ENCODE peak calls at places on chromosomes 4 and X, in nine cellular contexts. One of them, this sample, is unnamed.

GRCh38 chrX:130174051-130174704 is 2.4 kb downstream of the RAB33A start:
- DNase-seq in effector memory CD8-positive, alpha-beta T cell: no peak
- DNase-seq in A172: peak
- DNase-seq in activated naive CD8-positive, alpha-beta T cell treated with anti-CD3 and anti-CD28 coated beads, Interleukin-2, amount 10 ng/mL, durations not matched to agents 7 days and 5 days: no peak
- DNase-seq in stimulated activated CD4-positive, alpha-beta T cell treated with anti-CD3 and anti-CD28 coated beads, Interleukin-2, amount 100 ng/mL, for 4 hours: no peak
- DNase-seq in uterus: peak
- DNase-seq in stimulated activated CD8-positive, alpha-beta memory T cell treated with anti-CD3 and anti-CD28 coated beads, Interleukin-15, amount 100 ng/mL, for 24 hours: no peak
- DNase-seq in NCI-H510A treated with DMSO at 0.1 percent for 48 hours: no peak
- DNase-seq in neuronal stem cell: no peak
- DNase-seq in this sample: no peak

GRCh38 chr4:5912614-5913019 is 19.7 kb upstream of the CRMP1 start:
- DNase-seq in effector memory CD8-positive, alpha-beta T cell: no peak
- DNase-seq in A172: no peak
- DNase-seq in activated naive CD8-positive, alpha-beta T cell treated with anti-CD3 and anti-CD28 coated beads, Interleukin-2, amount 10 ng/mL, durations not matched to agents 7 days and 5 days: no peak
- DNase-seq in stimulated activated CD4-positive, alpha-beta T cell treated with anti-CD3 and anti-CD28 coated beads, Interleukin-2, amount 100 ng/mL, for 4 hours: no peak
- DNase-seq in uterus: no peak
- DNase-seq in stimulated activated CD8-positive, alpha-beta memory T cell treated with anti-CD3 and anti-CD28 coated beads, Interleukin-15, amount 100 ng/mL, for 24 hours: no peak
- DNase-seq in NCI-H510A treated with DMSO at 0.1 percent for 48 hours: no peak
- DNase-seq in neuronal stem cell: no peak
- DNase-seq in this sample: no peak

GRCh38 chr4:1460967-1461868 is 55.0 kb upstream of the NKX1-1 start:
- DNase-seq in effector memory CD8-positive, alpha-beta T cell: no peak
- DNase-seq in A172: no peak
- DNase-seq in activated naive CD8-positive, alpha-beta T cell treated with anti-CD3 and anti-CD28 coated beads, Interleukin-2, amount 10 ng/mL, durations not matched to agents 7 days and 5 days: peak
- DNase-seq in stimulated activated CD4-positive, alpha-beta T cell treated with anti-CD3 and anti-CD28 coated beads, Interleukin-2, amount 100 ng/mL, for 4 hours: no peak
- DNase-seq in uterus: no peak
- DNase-seq in stimulated activated CD8-positive, alpha-beta memory T cell treated with anti-CD3 and anti-CD28 coated beads, Interleukin-15, amount 100 ng/mL, for 24 hours: no peak
- DNase-seq in NCI-H510A treated with DMSO at 0.1 percent for 48 hours: no peak
- DNase-seq in neuronal stem cell: no peak
- DNase-seq in this sample: no peak

GRCh38 chr4:54281060-54281781 is 52.1 kb downstream of the PDGFRA start:
- DNase-seq in effector memory CD8-positive, alpha-beta T cell: no peak
- DNase-seq in A172: peak
- DNase-seq in activated naive CD8-positive, alpha-beta T cell treated with anti-CD3 and anti-CD28 coated beads, Interleukin-2, amount 10 ng/mL, durations not matched to agents 7 days and 5 days: no peak
- DNase-seq in stimulated activated CD4-positive, alpha-beta T cell treated with anti-CD3 and anti-CD28 coated beads, Interleukin-2, amount 100 ng/mL, for 4 hours: no peak
- DNase-seq in uterus: peak
- DNase-seq in stimulated activated CD8-positive, alpha-beta memory T cell treated with anti-CD3 and anti-CD28 coated beads, Interleukin-15, amount 100 ng/mL, for 24 hours: no peak
- DNase-seq in NCI-H510A treated with DMSO at 0.1 percent for 48 hours: no peak
- DNase-seq in neuronal stem cell: no peak
- DNase-seq in this sample: no peak

GRCh38 chrX:45324941-45325340 is 124.3 kb upstream of the DIPK2B start:
- DNase-seq in effector memory CD8-positive, alpha-beta T cell: no peak
- DNase-seq in A172: no peak
- DNase-seq in activated naive CD8-positive, alpha-beta T cell treated with anti-CD3 and anti-CD28 coated beads, Interleukin-2, amount 10 ng/mL, durations not matched to agents 7 days and 5 days: no peak
- DNase-seq in stimulated activated CD4-positive, alpha-beta T cell treated with anti-CD3 and anti-CD28 coated beads, Interleukin-2, amount 100 ng/mL, for 4 hours: no peak
- DNase-seq in uterus: no peak
- DNase-seq in stimulated activated CD8-positive, alpha-beta memory T cell treated with anti-CD3 and anti-CD28 coated beads, Interleukin-15, amount 100 ng/mL, for 24 hours: no peak
- DNase-seq in NCI-H510A treated with DMSO at 0.1 percent for 48 hours: no peak
- DNase-seq in neuronal stem cell: no peak
- DNase-seq in this sample: no peak

GRCh38 chrX:50905334-50905733 is 5.2 kb upstream of the BMP15 start:
- DNase-seq in effector memory CD8-positive, alpha-beta T cell: no peak
- DNase-seq in A172: no peak
- DNase-seq in activated naive CD8-positive, alpha-beta T cell treated with anti-CD3 and anti-CD28 coated beads, Interleukin-2, amount 10 ng/mL, durations not matched to agents 7 days and 5 days: no peak
- DNase-seq in stimulated activated CD4-positive, alpha-beta T cell treated with anti-CD3 and anti-CD28 coated beads, Interleukin-2, amount 100 ng/mL, for 4 hours: no peak
- DNase-seq in uterus: no peak
- DNase-seq in stimulated activated CD8-positive, alpha-beta memory T cell treated with anti-CD3 and anti-CD28 coated beads, Interleukin-15, amount 100 ng/mL, for 24 hours: no peak
- DNase-seq in NCI-H510A treated with DMSO at 0.1 percent for 48 hours: no peak
- DNase-seq in neuronal stem cell: no peak
- DNase-seq in this sample: no peak

GRCh38 chr4:101184668-101185067 is 162.7 kb downstream of the PPP3CA start:
- DNase-seq in effector memory CD8-positive, alpha-beta T cell: no peak
- DNase-seq in A172: no peak
- DNase-seq in activated naive CD8-positive, alpha-beta T cell treated with anti-CD3 and anti-CD28 coated beads, Interleukin-2, amount 10 ng/mL, durations not matched to agents 7 days and 5 days: no peak
- DNase-seq in stimulated activated CD4-positive, alpha-beta T cell treated with anti-CD3 and anti-CD28 coated beads, Interleukin-2, amount 100 ng/mL, for 4 hours: no peak
- DNase-seq in uterus: no peak
- DNase-seq in stimulated activated CD8-positive, alpha-beta memory T cell treated with anti-CD3 and anti-CD28 coated beads, Interleukin-15, amount 100 ng/mL, for 24 hours: no peak
- DNase-seq in NCI-H510A treated with DMSO at 0.1 percent for 48 hours: no peak
- DNase-seq in neuronal stem cell: no peak
- DNase-seq in this sample: no peak

GRCh38 chr4:94339779-94340178 is 2.9 kb downstream of the HPGDS start:
- DNase-seq in effector memory CD8-positive, alpha-beta T cell: no peak
- DNase-seq in A172: no peak
- DNase-seq in activated naive CD8-positive, alpha-beta T cell treated with anti-CD3 and anti-CD28 coated beads, Interleukin-2, amount 10 ng/mL, durations not matched to agents 7 days and 5 days: no peak
- DNase-seq in stimulated activated CD4-positive, alpha-beta T cell treated with anti-CD3 and anti-CD28 coated beads, Interleukin-2, amount 100 ng/mL, for 4 hours: no peak
- DNase-seq in uterus: no peak
- DNase-seq in stimulated activated CD8-positive, alpha-beta memory T cell treated with anti-CD3 and anti-CD28 coated beads, Interleukin-15, amount 100 ng/mL, for 24 hours: no peak
- DNase-seq in NCI-H510A treated with DMSO at 0.1 percent for 48 hours: no peak
- DNase-seq in neuronal stem cell: no peak
- DNase-seq in this sample: no peak

GRCh38 chr4:92825186-92825715 is 521.5 kb downstream of the GRID2 start:
- DNase-seq in effector memory CD8-positive, alpha-beta T cell: no peak
- DNase-seq in A172: no peak
- DNase-seq in activated naive CD8-positive, alpha-beta T cell treated with anti-CD3 and anti-CD28 coated beads, Interleukin-2, amount 10 ng/mL, durations not matched to agents 7 days and 5 days: no peak
- DNase-seq in stimulated activated CD4-positive, alpha-beta T cell treated with anti-CD3 and anti-CD28 coated beads, Interleukin-2, amount 100 ng/mL, for 4 hours: no peak
- DNase-seq in uterus: no peak
- DNase-seq in stimulated activated CD8-positive, alpha-beta memory T cell treated with anti-CD3 and anti-CD28 coated beads, Interleukin-15, amount 100 ng/mL, for 24 hours: no peak
- DNase-seq in NCI-H510A treated with DMSO at 0.1 percent for 48 hours: no peak
- DNase-seq in neuronal stem cell: no peak
- DNase-seq in this sample: no peak

GRCh38 chrX:19972984-19973383 is 17.9 kb downstream of the BCLAF3 start:
- DNase-seq in effector memory CD8-positive, alpha-beta T cell: no peak
- DNase-seq in A172: no peak
- DNase-seq in activated naive CD8-positive, alpha-beta T cell treated with anti-CD3 and anti-CD28 coated beads, Interleukin-2, amount 10 ng/mL, durations not matched to agents 7 days and 5 days: no peak
- DNase-seq in stimulated activated CD4-positive, alpha-beta T cell treated with anti-CD3 and anti-CD28 coated beads, Interleukin-2, amount 100 ng/mL, for 4 hours: no peak
- DNase-seq in uterus: no peak
- DNase-seq in stimulated activated CD8-positive, alpha-beta memory T cell treated with anti-CD3 and anti-CD28 coated beads, Interleukin-15, amount 100 ng/mL, for 24 hours: no peak
- DNase-seq in NCI-H510A treated with DMSO at 0.1 percent for 48 hours: no peak
- DNase-seq in neuronal stem cell: no peak
- DNase-seq in this sample: no peak

GRCh38 chrX:75038925-75039324 is 113.7 kb upstream of the NEXMIF start:
- DNase-seq in effector memory CD8-positive, alpha-beta T cell: no peak
- DNase-seq in A172: peak
- DNase-seq in activated naive CD8-positive, alpha-beta T cell treated with anti-CD3 and anti-CD28 coated beads, Interleukin-2, amount 10 ng/mL, durations not matched to agents 7 days and 5 days: no peak
- DNase-seq in stimulated activated CD4-positive, alpha-beta T cell treated with anti-CD3 and anti-CD28 coated beads, Interleukin-2, amount 100 ng/mL, for 4 hours: no peak
- DNase-seq in uterus: no peak
- DNase-seq in stimulated activated CD8-positive, alpha-beta memory T cell treated with anti-CD3 and anti-CD28 coated beads, Interleukin-15, amount 100 ng/mL, for 24 hours: no peak
- DNase-seq in NCI-H510A treated with DMSO at 0.1 percent for 48 hours: no peak
- DNase-seq in neuronal stem cell: no peak
- DNase-seq in this sample: no peak

GRCh38 chr4:152307669-152308068 is 228.2 kb downstream of the FBXW7 start:
- DNase-seq in effector memory CD8-positive, alpha-beta T cell: no peak
- DNase-seq in A172: no peak
- DNase-seq in activated naive CD8-positive, alpha-beta T cell treated with anti-CD3 and anti-CD28 coated beads, Interleukin-2, amount 10 ng/mL, durations not matched to agents 7 days and 5 days: no peak
- DNase-seq in stimulated activated CD4-positive, alpha-beta T cell treated with anti-CD3 and anti-CD28 coated beads, Interleukin-2, amount 100 ng/mL, for 4 hours: no peak
- DNase-seq in uterus: no peak
- DNase-seq in stimulated activated CD8-positive, alpha-beta memory T cell treated with anti-CD3 and anti-CD28 coated beads, Interleukin-15, amount 100 ng/mL, for 24 hours: no peak
- DNase-seq in NCI-H510A treated with DMSO at 0.1 percent for 48 hours: peak
- DNase-seq in neuronal stem cell: no peak
- DNase-seq in this sample: no peak

GRCh38 chrX:132491191-132491590 is 2.4 kb upstream of the MBNL3 start:
- DNase-seq in effector memory CD8-positive, alpha-beta T cell: peak
- DNase-seq in A172: peak
- DNase-seq in activated naive CD8-positive, alpha-beta T cell treated with anti-CD3 and anti-CD28 coated beads, Interleukin-2, amount 10 ng/mL, durations not matched to agents 7 days and 5 days: no peak
- DNase-seq in stimulated activated CD4-positive, alpha-beta T cell treated with anti-CD3 and anti-CD28 coated beads, Interleukin-2, amount 100 ng/mL, for 4 hours: no peak
- DNase-seq in uterus: no peak
- DNase-seq in stimulated activated CD8-positive, alpha-beta memory T cell treated with anti-CD3 and anti-CD28 coated beads, Interleukin-15, amount 100 ng/mL, for 24 hours: no peak
- DNase-seq in NCI-H510A treated with DMSO at 0.1 percent for 48 hours: peak
- DNase-seq in neuronal stem cell: no peak
- DNase-seq in this sample: peak

GRCh38 chrX:128458888-128459287 is 406.7 kb upstream of the ACTRT1 start:
- DNase-seq in effector memory CD8-positive, alpha-beta T cell: no peak
- DNase-seq in A172: no peak
- DNase-seq in activated naive CD8-positive, alpha-beta T cell treated with anti-CD3 and anti-CD28 coated beads, Interleukin-2, amount 10 ng/mL, durations not matched to agents 7 days and 5 days: no peak
- DNase-seq in stimulated activated CD4-positive, alpha-beta T cell treated with anti-CD3 and anti-CD28 coated beads, Interleukin-2, amount 100 ng/mL, for 4 hours: no peak
- DNase-seq in uterus: no peak
- DNase-seq in stimulated activated CD8-positive, alpha-beta memory T cell treated with anti-CD3 and anti-CD28 coated beads, Interleukin-15, amount 100 ng/mL, for 24 hours: no peak
- DNase-seq in NCI-H510A treated with DMSO at 0.1 percent for 48 hours: no peak
- DNase-seq in neuronal stem cell: no peak
- DNase-seq in this sample: no peak

GRCh38 chrX:134628663-134629062 is 29.6 kb downstream of the PLAC1 start:
- DNase-seq in effector memory CD8-positive, alpha-beta T cell: no peak
- DNase-seq in A172: no peak
- DNase-seq in activated naive CD8-positive, alpha-beta T cell treated with anti-CD3 and anti-CD28 coated beads, Interleukin-2, amount 10 ng/mL, durations not matched to agents 7 days and 5 days: no peak
- DNase-seq in stimulated activated CD4-positive, alpha-beta T cell treated with anti-CD3 and anti-CD28 coated beads, Interleukin-2, amount 100 ng/mL, for 4 hours: no peak
- DNase-seq in uterus: no peak
- DNase-seq in stimulated activated CD8-positive, alpha-beta memory T cell treated with anti-CD3 and anti-CD28 coated beads, Interleukin-15, amount 100 ng/mL, for 24 hours: no peak
- DNase-seq in NCI-H510A treated with DMSO at 0.1 percent for 48 hours: no peak
- DNase-seq in neuronal stem cell: no peak
- DNase-seq in this sample: no peak

GRCh38 chr4:152539556-152540292 is 3.8 kb upstream of the FBXW7 start:
- DNase-seq in effector memory CD8-positive, alpha-beta T cell: no peak
- DNase-seq in A172: no peak
- DNase-seq in activated naive CD8-positive, alpha-beta T cell treated with anti-CD3 and anti-CD28 coated beads, Interleukin-2, amount 10 ng/mL, durations not matched to agents 7 days and 5 days: no peak
- DNase-seq in stimulated activated CD4-positive, alpha-beta T cell treated with anti-CD3 and anti-CD28 coated beads, Interleukin-2, amount 100 ng/mL, for 4 hours: no peak
- DNase-seq in uterus: no peak
- DNase-seq in stimulated activated CD8-positive, alpha-beta memory T cell treated with anti-CD3 and anti-CD28 coated beads, Interleukin-15, amount 100 ng/mL, for 24 hours: no peak
- DNase-seq in NCI-H510A treated with DMSO at 0.1 percent for 48 hours: no peak
- DNase-seq in neuronal stem cell: no peak
- DNase-seq in this sample: no peak

GRCh38 chr4:118740869-118741268 is 55.7 kb downstream of the METTL14 start:
- DNase-seq in effector memory CD8-positive, alpha-beta T cell: no peak
- DNase-seq in A172: no peak
- DNase-seq in activated naive CD8-positive, alpha-beta T cell treated with anti-CD3 and anti-CD28 coated beads, Interleukin-2, amount 10 ng/mL, durations not matched to agents 7 days and 5 days: no peak
- DNase-seq in stimulated activated CD4-positive, alpha-beta T cell treated with anti-CD3 and anti-CD28 coated beads, Interleukin-2, amount 100 ng/mL, for 4 hours: no peak
- DNase-seq in uterus: no peak
- DNase-seq in stimulated activated CD8-positive, alpha-beta memory T cell treated with anti-CD3 and anti-CD28 coated beads, Interleukin-15, amount 100 ng/mL, for 24 hours: no peak
- DNase-seq in NCI-H510A treated with DMSO at 0.1 percent for 48 hours: peak
- DNase-seq in neuronal stem cell: no peak
- DNase-seq in this sample: no peak

GRCh38 chr4:108172231-108172779 is 3.6 kb upstream of the LEF1 start:
- DNase-seq in effector memory CD8-positive, alpha-beta T cell: no peak
- DNase-seq in A172: no peak
- DNase-seq in activated naive CD8-positive, alpha-beta T cell treated with anti-CD3 and anti-CD28 coated beads, Interleukin-2, amount 10 ng/mL, durations not matched to agents 7 days and 5 days: peak
- DNase-seq in stimulated activated CD4-positive, alpha-beta T cell treated with anti-CD3 and anti-CD28 coated beads, Interleukin-2, amount 100 ng/mL, for 4 hours: no peak
- DNase-seq in uterus: no peak
- DNase-seq in stimulated activated CD8-positive, alpha-beta memory T cell treated with anti-CD3 and anti-CD28 coated beads, Interleukin-15, amount 100 ng/mL, for 24 hours: no peak
- DNase-seq in NCI-H510A treated with DMSO at 0.1 percent for 48 hours: no peak
- DNase-seq in neuronal stem cell: peak
- DNase-seq in this sample: no peak

GRCh38 chrX:81120270-81120935 is 81.3 kb downstream of the HMGN5 start:
- DNase-seq in effector memory CD8-positive, alpha-beta T cell: no peak
- DNase-seq in A172: peak
- DNase-seq in activated naive CD8-positive, alpha-beta T cell treated with anti-CD3 and anti-CD28 coated beads, Interleukin-2, amount 10 ng/mL, durations not matched to agents 7 days and 5 days: no peak
- DNase-seq in stimulated activated CD4-positive, alpha-beta T cell treated with anti-CD3 and anti-CD28 coated beads, Interleukin-2, amount 100 ng/mL, for 4 hours: no peak
- DNase-seq in uterus: no peak
- DNase-seq in stimulated activated CD8-positive, alpha-beta memory T cell treated with anti-CD3 and anti-CD28 coated beads, Interleukin-15, amount 100 ng/mL, for 24 hours: no peak
- DNase-seq in NCI-H510A treated with DMSO at 0.1 percent for 48 hours: peak
- DNase-seq in neuronal stem cell: no peak
- DNase-seq in this sample: no peak

GRCh38 chr4:183789657-183790056 is 115.5 kb upstream of the STOX2 start:
- DNase-seq in effector memory CD8-positive, alpha-beta T cell: no peak
- DNase-seq in A172: no peak
- DNase-seq in activated naive CD8-positive, alpha-beta T cell treated with anti-CD3 and anti-CD28 coated beads, Interleukin-2, amount 10 ng/mL, durations not matched to agents 7 days and 5 days: no peak
- DNase-seq in stimulated activated CD4-positive, alpha-beta T cell treated with anti-CD3 and anti-CD28 coated beads, Interleukin-2, amount 100 ng/mL, for 4 hours: no peak
- DNase-seq in uterus: no peak
- DNase-seq in stimulated activated CD8-positive, alpha-beta memory T cell treated with anti-CD3 and anti-CD28 coated beads, Interleukin-15, amount 100 ng/mL, for 24 hours: no peak
- DNase-seq in NCI-H510A treated with DMSO at 0.1 percent for 48 hours: no peak
- DNase-seq in neuronal stem cell: no peak
- DNase-seq in this sample: no peak

GRCh38 chr4:1337376-1337831 is 9.6 kb upstream of the UVSSA start:
- DNase-seq in effector memory CD8-positive, alpha-beta T cell: no peak
- DNase-seq in A172: peak
- DNase-seq in activated naive CD8-positive, alpha-beta T cell treated with anti-CD3 and anti-CD28 coated beads, Interleukin-2, amount 10 ng/mL, durations not matched to agents 7 days and 5 days: no peak
- DNase-seq in stimulated activated CD4-positive, alpha-beta T cell treated with anti-CD3 and anti-CD28 coated beads, Interleukin-2, amount 100 ng/mL, for 4 hours: peak
- DNase-seq in uterus: no peak
- DNase-seq in stimulated activated CD8-positive, alpha-beta memory T cell treated with anti-CD3 and anti-CD28 coated beads, Interleukin-15, amount 100 ng/mL, for 24 hours: peak
- DNase-seq in NCI-H510A treated with DMSO at 0.1 percent for 48 hours: no peak
- DNase-seq in neuronal stem cell: no peak
- DNase-seq in this sample: no peak

GRCh38 chr4:15231265-15232091 is 196.4 kb upstream of the C1QTNF7 start:
- DNase-seq in effector memory CD8-positive, alpha-beta T cell: peak
- DNase-seq in A172: peak
- DNase-seq in activated naive CD8-positive, alpha-beta T cell treated with anti-CD3 and anti-CD28 coated beads, Interleukin-2, amount 10 ng/mL, durations not matched to agents 7 days and 5 days: peak
- DNase-seq in stimulated activated CD4-positive, alpha-beta T cell treated with anti-CD3 and anti-CD28 coated beads, Interleukin-2, amount 100 ng/mL, for 4 hours: peak
- DNase-seq in uterus: peak
- DNase-seq in stimulated activated CD8-positive, alpha-beta memory T cell treated with anti-CD3 and anti-CD28 coated beads, Interleukin-15, amount 100 ng/mL, for 24 hours: peak
- DNase-seq in NCI-H510A treated with DMSO at 0.1 percent for 48 hours: peak
- DNase-seq in neuronal stem cell: peak
- DNase-seq in this sample: peak

GRCh38 chrX:124530803-124531202 is 184.4 kb downstream of the SH2D1A start:
- DNase-seq in effector memory CD8-positive, alpha-beta T cell: no peak
- DNase-seq in A172: no peak
- DNase-seq in activated naive CD8-positive, alpha-beta T cell treated with anti-CD3 and anti-CD28 coated beads, Interleukin-2, amount 10 ng/mL, durations not matched to agents 7 days and 5 days: no peak
- DNase-seq in stimulated activated CD4-positive, alpha-beta T cell treated with anti-CD3 and anti-CD28 coated beads, Interleukin-2, amount 100 ng/mL, for 4 hours: no peak
- DNase-seq in uterus: no peak
- DNase-seq in stimulated activated CD8-positive, alpha-beta memory T cell treated with anti-CD3 and anti-CD28 coated beads, Interleukin-15, amount 100 ng/mL, for 24 hours: no peak
- DNase-seq in NCI-H510A treated with DMSO at 0.1 percent for 48 hours: no peak
- DNase-seq in neuronal stem cell: no peak
- DNase-seq in this sample: no peak

GRCh38 chr4:172515266-172515879 is 653.2 kb upstream of the GALNT7 start:
- DNase-seq in effector memory CD8-positive, alpha-beta T cell: no peak
- DNase-seq in A172: peak
- DNase-seq in activated naive CD8-positive, alpha-beta T cell treated with anti-CD3 and anti-CD28 coated beads, Interleukin-2, amount 10 ng/mL, durations not matched to agents 7 days and 5 days: no peak
- DNase-seq in stimulated activated CD4-positive, alpha-beta T cell treated with anti-CD3 and anti-CD28 coated beads, Interleukin-2, amount 100 ng/mL, for 4 hours: no peak
- DNase-seq in uterus: no peak
- DNase-seq in stimulated activated CD8-positive, alpha-beta memory T cell treated with anti-CD3 and anti-CD28 coated beads, Interleukin-15, amount 100 ng/mL, for 24 hours: no peak
- DNase-seq in NCI-H510A treated with DMSO at 0.1 percent for 48 hours: no peak
- DNase-seq in neuronal stem cell: no peak
- DNase-seq in this sample: no peak

GRCh38 chr4:185311113-185311888 is 84.4 kb downstream of the LRP2BP start:
- DNase-seq in effector memory CD8-positive, alpha-beta T cell: no peak
- DNase-seq in A172: no peak
- DNase-seq in activated naive CD8-positive, alpha-beta T cell treated with anti-CD3 and anti-CD28 coated beads, Interleukin-2, amount 10 ng/mL, durations not matched to agents 7 days and 5 days: no peak
- DNase-seq in stimulated activated CD4-positive, alpha-beta T cell treated with anti-CD3 and anti-CD28 coated beads, Interleukin-2, amount 100 ng/mL, for 4 hours: no peak
- DNase-seq in uterus: no peak
- DNase-seq in stimulated activated CD8-positive, alpha-beta memory T cell treated with anti-CD3 and anti-CD28 coated beads, Interleukin-15, amount 100 ng/mL, for 24 hours: no peak
- DNase-seq in NCI-H510A treated with DMSO at 0.1 percent for 48 hours: no peak
- DNase-seq in neuronal stem cell: no peak
- DNase-seq in this sample: no peak

GRCh38 chrX:111375747-111376146 is 36.2 kb downstream of the DCX start:
- DNase-seq in effector memory CD8-positive, alpha-beta T cell: no peak
- DNase-seq in A172: no peak
- DNase-seq in activated naive CD8-positive, alpha-beta T cell treated with anti-CD3 and anti-CD28 coated beads, Interleukin-2, amount 10 ng/mL, durations not matched to agents 7 days and 5 days: no peak
- DNase-seq in stimulated activated CD4-positive, alpha-beta T cell treated with anti-CD3 and anti-CD28 coated beads, Interleukin-2, amount 100 ng/mL, for 4 hours: no peak
- DNase-seq in uterus: no peak
- DNase-seq in stimulated activated CD8-positive, alpha-beta memory T cell treated with anti-CD3 and anti-CD28 coated beads, Interleukin-15, amount 100 ng/mL, for 24 hours: no peak
- DNase-seq in NCI-H510A treated with DMSO at 0.1 percent for 48 hours: no peak
- DNase-seq in neuronal stem cell: no peak
- DNase-seq in this sample: no peak

GRCh38 chr4:77877771-77878170 is 15.1 kb downstream of the MRPL1 start:
- DNase-seq in effector memory CD8-positive, alpha-beta T cell: no peak
- DNase-seq in A172: no peak
- DNase-seq in activated naive CD8-positive, alpha-beta T cell treated with anti-CD3 and anti-CD28 coated beads, Interleukin-2, amount 10 ng/mL, durations not matched to agents 7 days and 5 days: no peak
- DNase-seq in stimulated activated CD4-positive, alpha-beta T cell treated with anti-CD3 and anti-CD28 coated beads, Interleukin-2, amount 100 ng/mL, for 4 hours: no peak
- DNase-seq in uterus: no peak
- DNase-seq in stimulated activated CD8-positive, alpha-beta memory T cell treated with anti-CD3 and anti-CD28 coated beads, Interleukin-15, amount 100 ng/mL, for 24 hours: no peak
- DNase-seq in NCI-H510A treated with DMSO at 0.1 percent for 48 hours: no peak
- DNase-seq in neuronal stem cell: no peak
- DNase-seq in this sample: no peak

GRCh38 chr4:22094217-22094616 is 145.6 kb upstream of the KCNIP4 start:
- DNase-seq in effector memory CD8-positive, alpha-beta T cell: no peak
- DNase-seq in A172: no peak
- DNase-seq in activated naive CD8-positive, alpha-beta T cell treated with anti-CD3 and anti-CD28 coated beads, Interleukin-2, amount 10 ng/mL, durations not matched to agents 7 days and 5 days: no peak
- DNase-seq in stimulated activated CD4-positive, alpha-beta T cell treated with anti-CD3 and anti-CD28 coated beads, Interleukin-2, amount 100 ng/mL, for 4 hours: no peak
- DNase-seq in uterus: no peak
- DNase-seq in stimulated activated CD8-positive, alpha-beta memory T cell treated with anti-CD3 and anti-CD28 coated beads, Interleukin-15, amount 100 ng/mL, for 24 hours: no peak
- DNase-seq in NCI-H510A treated with DMSO at 0.1 percent for 48 hours: no peak
- DNase-seq in neuronal stem cell: no peak
- DNase-seq in this sample: no peak

GRCh38 chr4:128220286-128221235 is 67.1 kb downstream of the PGRMC2 start:
- DNase-seq in effector memory CD8-positive, alpha-beta T cell: no peak
- DNase-seq in A172: peak
- DNase-seq in activated naive CD8-positive, alpha-beta T cell treated with anti-CD3 and anti-CD28 coated beads, Interleukin-2, amount 10 ng/mL, durations not matched to agents 7 days and 5 days: no peak
- DNase-seq in stimulated activated CD4-positive, alpha-beta T cell treated with anti-CD3 and anti-CD28 coated beads, Interleukin-2, amount 100 ng/mL, for 4 hours: no peak
- DNase-seq in uterus: no peak
- DNase-seq in stimulated activated CD8-positive, alpha-beta memory T cell treated with anti-CD3 and anti-CD28 coated beads, Interleukin-15, amount 100 ng/mL, for 24 hours: no peak
- DNase-seq in NCI-H510A treated with DMSO at 0.1 percent for 48 hours: no peak
- DNase-seq in neuronal stem cell: no peak
- DNase-seq in this sample: no peak

GRCh38 chr4:10926025-10926424 is 241.5 kb upstream of the CLNK start:
- DNase-seq in effector memory CD8-positive, alpha-beta T cell: no peak
- DNase-seq in A172: no peak
- DNase-seq in activated naive CD8-positive, alpha-beta T cell treated with anti-CD3 and anti-CD28 coated beads, Interleukin-2, amount 10 ng/mL, durations not matched to agents 7 days and 5 days: no peak
- DNase-seq in stimulated activated CD4-positive, alpha-beta T cell treated with anti-CD3 and anti-CD28 coated beads, Interleukin-2, amount 100 ng/mL, for 4 hours: no peak
- DNase-seq in uterus: no peak
- DNase-seq in stimulated activated CD8-positive, alpha-beta memory T cell treated with anti-CD3 and anti-CD28 coated beads, Interleukin-15, amount 100 ng/mL, for 24 hours: no peak
- DNase-seq in NCI-H510A treated with DMSO at 0.1 percent for 48 hours: no peak
- DNase-seq in neuronal stem cell: peak
- DNase-seq in this sample: no peak

GRCh38 chr4:101238706-101239105 is 108.6 kb downstream of the PPP3CA start:
- DNase-seq in effector memory CD8-positive, alpha-beta T cell: no peak
- DNase-seq in A172: peak
- DNase-seq in activated naive CD8-positive, alpha-beta T cell treated with anti-CD3 and anti-CD28 coated beads, Interleukin-2, amount 10 ng/mL, durations not matched to agents 7 days and 5 days: no peak
- DNase-seq in stimulated activated CD4-positive, alpha-beta T cell treated with anti-CD3 and anti-CD28 coated beads, Interleukin-2, amount 100 ng/mL, for 4 hours: no peak
- DNase-seq in uterus: no peak
- DNase-seq in stimulated activated CD8-positive, alpha-beta memory T cell treated with anti-CD3 and anti-CD28 coated beads, Interleukin-15, amount 100 ng/mL, for 24 hours: no peak
- DNase-seq in NCI-H510A treated with DMSO at 0.1 percent for 48 hours: no peak
- DNase-seq in neuronal stem cell: no peak
- DNase-seq in this sample: no peak